ENCODE peak calls at places on chromosomes 12 and 14, in ten cellular contexts. U, S, W, M, F, A, R, L, Z and T are unnamed samples.

GRCh38 chr12:48954061-48954460 is 3.2 kb downstream of the ARF3 start:
- DNase-seq in L (no peak), F (no peak), A (no peak), Z (no peak), M (no peak), S (no peak), U (no peak), R (no peak), W (no peak), T (no peak)

GRCh38 chr12:57475271-57476161 is 4.2 kb downstream of the ARHGAP9 start:
- DNase-seq in A (no peak), R (no peak), S (no peak), U (no peak), W (no peak), F (peak; percentile 58), M (no peak), Z (no peak), L (peak; percentile 37), T (peak; percentile 66)

GRCh38 chr12:75505706-75506312 is 5.6 kb downstream of the KRR1 start:
- DNase-seq in W (peak; percentile 35), F (no peak), R (no peak), M (peak; percentile 66), U (no peak), Z (no peak), A (peak; percentile 52), S (no peak), L (peak; percentile 74), T (no peak)

GRCh38 chr12:21950649-21951048 is 9.4 kb upstream of the ABCC9 start:
- DNase-seq in W (no peak), S (no peak), M (no peak), L (no peak), R (no peak), Z (no peak), F (no peak), U (no peak), A (no peak), T (no peak)

GRCh38 chr12:93089805-93090569 is 160.9 kb upstream of the EEA1 start:
- DNase-seq in M (peak; percentile 92), U (no peak), Z (no peak), R (no peak), L (peak; percentile 71), F (peak; percentile 47), A (peak; percentile 83), W (peak; percentile 27), S (peak; percentile 20), T (no peak)

GRCh38 chr12:91179315-91179714 is 3.3 kb downstream of the DCN start:
- DNase-seq in U (no peak), A (no peak), F (no peak), Z (no peak), S (no peak), M (peak; percentile 84), W (no peak), L (peak; percentile 60), R (no peak), T (no peak)

GRCh38 chr12:102326987-102327386 is 129.4 kb upstream of the PMCH start:
- DNase-seq in W (no peak), Z (no peak), A (no peak), R (no peak), S (no peak), F (no peak), U (no peak), M (no peak), L (no peak), T (no peak)

GRCh38 chr12:2974560-2974971 is 15.4 kb downstream of the TEAD4 start:
- DNase-seq in Z (no peak), R (no peak), U (no peak), L (peak; percentile 40), M (peak; percentile 18), W (no peak), S (no peak), A (no peak), F (peak; percentile 75), T (no peak)

GRCh38 chr14:100981808-100982207 is 78.3 kb upstream of the RTL1 start:
- DNase-seq in F (no peak), M (peak; percentile 36), W (no peak), U (no peak), Z (no peak), R (no peak), L (no peak), S (no peak), A (peak; percentile 34), T (no peak)

GRCh38 chr12:42140901-42141300 is 3.8 kb downstream of the GXYLT1 start:
- DNase-seq in S (no peak), M (peak; percentile 55), F (peak; percentile 66), W (no peak), Z (no peak), R (no peak), A (peak; percentile 59), U (no peak), L (no peak), T (peak; percentile 45)

GRCh38 chr14:23568600-23569310 is 1.2 kb upstream of the AP1G2 start:
- DNase-seq in W (no peak), F (no peak), Z (no peak), L (no peak), M (no peak), R (peak; percentile 27), S (no peak), A (peak; percentile 42), U (no peak), T (no peak)

GRCh38 chr14:66139432-66139831 is 346.7 kb upstream of the CCDC196 start:
- DNase-seq in U (no peak), A (no peak), M (peak; percentile 19), W (no peak), S (no peak), Z (no peak), R (no peak), L (peak; percentile 21), F (no peak), T (no peak)

GRCh38 chr12:87661770-87662402 is 367.3 kb downstream of the C12orf50 start:
- DNase-seq in L (peak; percentile 40), W (no peak), M (no peak), F (no peak), Z (no peak), A (peak; percentile 22), R (no peak), U (no peak), S (no peak), T (no peak)

GRCh38 chr12:90163975-90164374 is 455.3 kb upstream of the ATP2B1 start:
- DNase-seq in R (no peak), W (peak; percentile 24), F (no peak), U (no peak), M (peak; percentile 3), S (no peak), Z (no peak), L (no peak), A (peak; percentile 10), T (no peak)

GRCh38 chr12:80861636-80862378 is 75.9 kb downstream of the LIN7A start:
- DNase-seq in U (no peak), L (peak; percentile 60), S (no peak), Z (no peak), F (no peak), W (no peak), A (no peak), M (peak; percentile 66), R (no peak), T (no peak)

GRCh38 chr12:121503395-121503794 is 77.4 kb downstream of the KDM2B start:
- DNase-seq in R (no peak), Z (no peak), M (no peak), L (no peak), F (no peak), U (no peak), A (no peak), W (no peak), S (no peak), T (no peak)

GRCh38 chr12:50166776-50167025 is 468 bp downstream of the CERS5 start:
- DNase-seq in R (peak; percentile 42), W (no peak), L (no peak), F (no peak), M (no peak), A (no peak), U (no peak), S (peak; percentile 50), Z (no peak), T (peak; percentile 45)

GRCh38 chr12:13097526-13097925 is 5.9 kb downstream of the GSG1 start:
- DNase-seq in A (no peak), F (no peak), L (peak; percentile 76), Z (no peak), R (no peak), S (no peak), U (no peak), W (no peak), M (peak; percentile 49), T (no peak)

GRCh38 chr14:58098507-58098906 is 53.5 kb downstream of the ARMH4 start:
- DNase-seq in M (no peak), U (no peak), Z (no peak), A (no peak), F (no peak), S (no peak), L (no peak), W (no peak), R (no peak), T (no peak)

GRCh38 chr14:100771121-100771800 is 44.6 kb downstream of the DLK1 start:
- DNase-seq in Z (no peak), S (no peak), F (no peak), U (no peak), W (no peak), R (no peak), A (no peak), M (no peak), L (no peak), T (no peak)